ENCODE peak calls at places on chromosomes 7 and 10, in six cellular contexts. N, S, R, A, I and F are unnamed samples.

GRCh38 chr7:22728416-22729029 is 1.5 kb downstream of the IL6 start:
- DNase-seq in N (no peak), S (no peak), R (no peak), A (no peak), I (peak), F (no peak)

GRCh38 chr7:151925446-151926335 is 30.6 kb upstream of the GALNTL5 start:
- DNase-seq in N (peak), S (peak), R (no peak), A (peak), I (peak), F (no peak)

GRCh38 chr7:50822716-50823115 is 40.0 kb upstream of the GRB10 start:
- DNase-seq in N (no peak), S (no peak), R (no peak), A (no peak), I (peak), F (peak)

GRCh38 chr10:14378387-14378960 is 47.8 kb upstream of the FRMD4A start:
- DNase-seq in N (no peak), S (no peak), R (no peak), A (no peak), I (no peak), F (no peak)

GRCh38 chr10:103153302-103153759 is 39.7 kb downstream of the NT5C2 start:
- DNase-seq in N (no peak), S (no peak), R (no peak), A (peak), I (peak), F (no peak)

GRCh38 chr10:48465860-48466521 is 138.9 kb downstream of the ARHGAP22 start:
- DNase-seq in N (no peak), S (peak), R (no peak), A (peak), I (no peak), F (no peak)

GRCh38 chr10:94644352-94644751 is 39.2 kb upstream of the CYP2C18 start:
- DNase-seq in N (no peak), S (no peak), R (no peak), A (no peak), I (no peak), F (no peak)

GRCh38 chr10:74882427-74882826 is 56.0 kb downstream of the KAT6B start:
- DNase-seq in N (no peak), S (no peak), R (no peak), A (no peak), I (no peak), F (no peak)

GRCh38 chr10:7953447-7953846 is 101.0 kb upstream of the GATA3 start:
- DNase-seq in N (no peak), S (no peak), R (no peak), A (no peak), I (no peak), F (no peak)

GRCh38 chr7:73582664-73583202 is 4.4 kb upstream of the TBL2 start:
- DNase-seq in N (peak), S (no peak), R (no peak), A (no peak), I (no peak), F (no peak)

GRCh38 chr7:73573276-73573675 is 5.1 kb downstream of the TBL2 start:
- DNase-seq in N (peak), S (no peak), R (no peak), A (no peak), I (no peak), F (no peak)

GRCh38 chr7:73573791-73574190 is 4.6 kb downstream of the TBL2 start:
- DNase-seq in N (peak), S (no peak), R (no peak), A (no peak), I (no peak), F (no peak)

GRCh38 chr7:73577627-73578341 is 595 bp downstream of the TBL2 start:
- DNase-seq in N (peak), S (no peak), R (no peak), A (no peak), I (peak), F (no peak)

GRCh38 chr7:73578342-73579124 is at the start of gene TBL2:
- DNase-seq in N (peak), S (peak), R (peak), A (peak), I (peak), F (peak)
- TF ChIP-seq CTCF in N (peak), S (no peak), R (no peak), A (peak), I (peak), F (no peak)

GRCh38 chr10:76969366-76969990 is 668.1 kb downstream of the KCNMA1 start:
- DNase-seq in N (no peak), S (no peak), R (no peak), A (no peak), I (no peak), F (no peak)
- H3K4me3 ChIP-seq in N (no peak), S (no peak), R (no peak), A (no peak), I (no peak), F (no peak)

DNA sequence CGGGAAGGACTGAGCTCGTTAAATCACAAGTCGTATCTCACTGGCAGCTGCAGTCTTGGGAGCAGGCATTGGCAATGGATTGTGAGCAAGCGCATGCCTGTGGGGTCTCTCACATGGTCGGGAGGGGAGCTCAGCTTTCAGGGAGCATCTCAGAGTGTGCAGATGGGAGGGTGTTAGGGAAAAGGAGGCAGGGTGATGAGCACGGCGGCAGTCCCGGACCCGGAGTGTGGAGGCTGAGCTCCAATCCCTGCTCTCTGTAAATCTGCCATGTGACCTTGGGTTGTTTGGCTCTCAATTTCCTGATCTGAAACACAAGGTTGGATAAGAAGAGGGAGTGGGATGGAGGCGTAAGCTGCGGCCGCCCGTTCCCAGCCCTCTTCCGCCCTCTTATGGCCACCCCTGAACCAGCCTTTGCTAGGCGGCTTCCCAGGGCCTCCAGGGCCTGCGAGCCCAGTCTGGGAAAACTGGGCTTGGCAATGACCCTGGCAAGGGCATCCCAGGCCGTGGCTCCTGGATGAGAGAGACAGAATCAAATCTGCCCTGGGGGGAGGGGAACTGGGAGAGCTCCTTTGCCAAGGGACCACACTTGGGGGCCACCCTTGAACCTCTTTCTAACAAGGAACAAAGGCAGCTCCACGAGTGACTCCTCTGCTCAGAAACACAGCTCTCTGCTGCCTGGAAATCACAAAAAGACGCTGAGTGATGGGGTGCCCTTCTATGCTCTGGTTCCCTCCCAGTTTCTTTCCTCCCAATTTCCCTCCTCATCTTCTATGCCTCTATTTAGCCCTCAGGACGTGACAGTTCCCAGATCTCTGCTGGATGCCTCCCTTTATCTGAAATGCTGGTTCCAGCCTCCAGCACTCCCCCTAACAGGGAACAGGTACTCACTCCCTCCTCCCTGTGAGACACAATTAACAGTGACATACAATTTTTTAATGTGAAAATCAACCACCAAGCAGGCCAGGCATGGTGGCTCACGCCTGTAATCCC is 41.7 kb upstream of the LOXL4 start:
- DNase-seq in N (no peak), S (peak), R (no peak), A (peak), I (peak), F (peak)
- TF ChIP-seq CTCF in N (peak), S (peak), R (peak), A (peak), I (peak), F (peak)

GRCh38 chr10:124221356-124222297 is 128.2 kb upstream of the CHST15 start:
- DNase-seq in N (no peak), S (no peak), R (no peak), A (no peak), I (peak), F (no peak)
- H3K4me3 ChIP-seq in N (no peak), S (no peak), R (no peak), A (no peak), I (no peak), F (no peak)

DNA sequence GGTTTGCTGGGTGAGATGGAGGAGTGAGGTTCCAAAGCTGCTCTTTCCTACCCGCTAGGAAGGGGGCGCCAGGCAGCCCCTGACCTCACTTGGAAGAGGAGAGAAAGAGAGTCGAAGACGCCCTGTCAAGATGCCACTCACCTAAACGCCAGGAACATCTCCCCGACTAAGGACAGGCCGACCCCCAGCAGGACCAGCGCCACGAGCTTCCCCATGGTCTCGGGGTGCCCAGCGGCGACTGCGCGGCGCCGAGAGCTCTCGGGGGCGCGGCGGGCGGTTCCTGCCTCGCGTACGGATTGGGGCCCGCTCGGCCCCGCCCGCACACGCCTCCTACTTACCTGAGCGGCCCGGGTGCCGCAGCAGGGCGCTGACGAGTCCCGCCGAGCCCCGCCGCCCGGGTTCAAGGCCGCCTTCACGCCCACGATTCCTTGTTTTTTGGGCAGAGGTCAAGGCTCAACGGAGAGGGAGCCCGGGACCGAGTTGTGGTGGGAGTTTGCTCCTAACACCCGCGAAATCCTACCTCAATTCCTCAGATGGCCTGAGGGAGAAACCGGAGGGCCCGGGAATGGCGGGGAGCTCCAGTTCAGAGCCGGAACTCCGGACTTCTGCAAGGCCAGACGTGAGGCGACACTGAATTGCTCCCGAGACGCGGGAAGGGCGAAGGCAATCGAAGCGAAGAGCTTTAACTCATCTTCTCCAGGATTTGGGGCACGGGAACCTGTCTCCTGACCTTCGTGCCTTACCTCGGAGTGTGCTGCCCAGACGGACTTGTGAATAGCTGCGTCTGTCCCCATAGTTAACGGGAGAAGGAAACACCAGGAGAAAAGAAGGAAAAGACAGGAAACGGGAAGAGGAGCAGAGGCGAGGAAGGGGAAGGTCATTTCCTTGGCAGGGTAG is at the start of gene PON3:
- DNase-seq in N (peak), S (peak), R (peak), A (no peak), I (no peak), F (no peak)
- TF ChIP-seq CTCF in N (no peak), S (no peak), R (peak), A (no peak), I (no peak), F (no peak)

GRCh38 chr7:74623135-74623534 is 34.4 kb upstream of the GTF2I start:
- DNase-seq in N (no peak), S (no peak), R (no peak), A (no peak), I (no peak), F (no peak)

GRCh38 chr7:74633451-74633921 is 24.0 kb upstream of the GTF2I start:
- DNase-seq in N (no peak), S (no peak), R (no peak), A (no peak), I (no peak), F (no peak)

GRCh38 chr7:74622228-74622749 is 35.2 kb upstream of the GTF2I start:
- DNase-seq in N (no peak), S (no peak), R (no peak), A (no peak), I (no peak), F (no peak)

GRCh38 chr7:74625446-74625845 is 32.1 kb upstream of the GTF2I start:
- DNase-seq in N (no peak), S (no peak), R (no peak), A (no peak), I (peak), F (peak)

DNA sequence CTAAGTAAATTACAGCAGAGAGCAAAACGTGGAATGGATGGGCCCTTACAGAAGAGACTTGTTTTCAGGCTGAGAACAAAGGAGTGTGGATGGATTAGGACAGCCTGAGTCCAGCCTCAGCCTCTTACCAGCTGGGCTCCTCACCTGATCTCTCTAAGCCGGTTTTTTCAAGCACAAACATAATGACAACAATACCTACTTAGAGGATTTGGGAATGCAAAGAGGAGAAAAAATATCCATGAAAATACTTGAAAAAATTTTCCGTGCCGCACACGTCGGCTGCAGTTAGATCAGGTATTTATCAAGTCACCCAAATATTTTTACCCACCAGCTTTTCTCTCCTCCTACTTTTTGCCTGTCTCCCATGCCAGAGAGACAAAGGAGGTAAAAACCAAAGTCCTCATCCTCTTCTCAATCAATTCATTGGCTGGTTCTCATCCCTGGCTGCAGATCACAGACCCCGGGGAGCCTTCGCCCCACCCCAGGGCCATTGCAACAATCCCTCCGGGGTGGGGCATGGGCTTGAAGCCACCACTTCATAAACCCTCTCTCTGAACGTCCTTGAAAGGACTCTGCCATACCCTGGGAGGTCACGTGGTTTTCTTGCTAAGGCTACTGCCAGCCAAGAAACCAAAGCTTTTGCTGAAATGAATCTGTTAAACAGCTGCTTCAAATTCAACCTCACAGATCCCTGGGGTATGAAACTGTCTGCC is 29.7 kb upstream of the GTF2I start:
- DNase-seq in N (no peak), S (no peak), R (no peak), A (no peak), I (peak), F (peak)
- H3K4me3 ChIP-seq in N (no peak), S (peak), R (no peak), A (no peak), I (no peak), F (no peak)